ENCODE peak calls at places on chromosomes 12 and 14, in five cellular contexts. R is right lobe of liver; S is CD8-positive, alpha-beta T cell; F is cardiac muscle cell; X is PC-3. D is an unnamed sample. For H3K9me3, the result is how much of the 10 kb centered on the place peaks cover.

GRCh38 chr12:1130164-1130563 is 139.1 kb downstream of the ERC1 start:
- DNase-seq in F (peak), S (no peak), R (peak), X (peak), D (no peak)

GRCh38 chr14:70713096-70713875 is 71.6 kb downstream of the TTC9 start:
- DNase-seq in F (no peak), R (no peak), X (no peak), S (no peak), D (no peak)

GRCh38 chr14:75771614-75772013 is 110.6 kb downstream of the TTLL5 start:
- DNase-seq in F (no peak), R (no peak), X (no peak), S (no peak), D (no peak)

GRCh38 chr14:100651999-100652508 is 64.8 kb upstream of the BEGAIN start:
- DNase-seq in S (no peak), R (peak), X (peak), F (no peak), D (no peak)

GRCh38 chr14:29817767-29818166 is 109.9 kb downstream of the PRKD1 start:
- DNase-seq in X (no peak), S (no peak), F (no peak), R (no peak), D (no peak)

GRCh38 chr14:103391048-103391447 is 5.8 kb downstream of the MARK3 start:
- DNase-seq in S (peak), F (peak), X (peak), R (no peak), D (peak)

GRCh38 chr12:67617619-67618018 is 30.9 kb upstream of the DYRK2 start:
- DNase-seq in X (no peak), F (peak), R (no peak), S (no peak), D (no peak)

GRCh38 chr14:47278233-47278842 is 397.1 kb downstream of the MDGA2 start:
- DNase-seq in X (peak), S (no peak), R (peak), F (peak), D (no peak)

GRCh38 chr12:91139981-91140659 is 28.8 kb upstream of the LUM start:
- DNase-seq in S (no peak), R (no peak), X (peak), F (no peak), D (no peak)

GRCh38 chr12:95859947-95860850 is 1.4 kb downstream of the SNRPF start:
- DNase-seq in X (no peak), S (no peak), R (no peak), F (no peak), D (no peak)

GRCh38 chr12:94621662-94622359 is 28.5 kb downstream of the TMCC3 start:
- DNase-seq in F (no peak), X (peak), R (no peak), S (no peak), D (no peak)

GRCh38 chr14:52153939-52154338 is 85.1 kb upstream of the NID2 start:
- DNase-seq in F (no peak), R (no peak), S (no peak), X (no peak), D (no peak)

GRCh38 chr12:111868676-111869588 is 26.9 kb downstream of the MAPKAPK5 start:
- DNase-seq in X (no peak), S (no peak), R (no peak), F (no peak), D (no peak)

GRCh38 chr14:100391777-100392176 is 68.6 kb downstream of the SLC25A47 start:
- DNase-seq in X (no peak), S (no peak), R (no peak), F (no peak), D (no peak)

GRCh38 chr12:23630524-23630923 is 318.9 kb downstream of the SOX5 start:
- DNase-seq in F (no peak), R (no peak), S (no peak), X (no peak), D (no peak)

GRCh38 chr12:58502857-58503256 is 417.4 kb downstream of the LRIG3 start:
- DNase-seq in R (no peak), X (no peak), S (no peak), F (no peak), D (no peak)

GRCh38 chr12:55716582-55717396 is 943 bp downstream of the BLOC1S1 start:
- DNase-seq in S (no peak), F (no peak), R (no peak), X (peak), D (no peak)

GRCh38 chr14:69945905-69946304 is 66.7 kb downstream of the SMOC1 start:
- DNase-seq in F (no peak), S (no peak), X (no peak), R (no peak), D (no peak)

GRCh38 chr12:108826115-108826806 is 31.1 kb downstream of the SSH1 start:
- DNase-seq in F (no peak), R (peak), S (no peak), X (no peak), D (no peak)

GRCh38 chr12:92899388-92900001 is 29.6 kb downstream of the EEA1 start:
- DNase-seq in X (peak), S (no peak), F (no peak), R (peak), D (no peak)

GRCh38 chr12:115752913-115753726 is 524.4 kb downstream of the MED13L start:
- DNase-seq in X (peak), S (no peak), F (peak), R (no peak), D (no peak)

GRCh38 chr12:93741741-93742085 is 64.5 kb downstream of the CRADD start:
- DNase-seq in X (peak), F (peak), R (no peak), S (peak), D (no peak)

GRCh38 chr14:71594828-71595227 is 337.4 kb upstream of the RGS6 start:
- DNase-seq in S (no peak), X (no peak), R (no peak), F (no peak), D (no peak)

GRCh38 chr14:103550451-103551337 is 11.8 kb downstream of the BAG5 start:
- DNase-seq in X (no peak), F (no peak), S (no peak), R (no peak), D (no peak)

GRCh38 chr12:13126494-13126893 is 23.0 kb upstream of the GSG1 start:
- DNase-seq in S (no peak), R (no peak), X (no peak), F (no peak), D (no peak)

GRCh38 chr14:89600950-89601826 is 184.2 kb upstream of the FOXN3 start:
- DNase-seq in S (no peak), R (no peak), F (peak), X (no peak), D (no peak)

GRCh38 chr14:70735043-70735442 is 74.3 kb downstream of the MAP3K9 start:
- DNase-seq in F (peak), R (no peak), X (no peak), S (no peak), D (no peak)

GRCh38 chr12:47349770-47350408 is 270.1 kb upstream of the AMIGO2 start:
- DNase-seq in S (no peak), R (no peak), F (no peak), X (no peak), D (no peak)

GRCh38 chr14:42130809-42131208 is 524.1 kb downstream of the LRFN5 start:
- DNase-seq in S (no peak), R (no peak), F (no peak), X (peak), D (no peak)

GRCh38 chr14:93214598-93214997 is 7.5 kb downstream of the UBR7 start:
- DNase-seq in R (no peak), S (no peak), F (no peak), X (no peak), D (no peak)

GRCh38 chr12:92648242-92649031 is 54.4 kb upstream of the PLEKHG7 start:
- DNase-seq in R (no peak), F (no peak), S (no peak), X (peak), D (no peak)

GRCh38 chr12:122420471-122421262 is 1.8 kb downstream of the CLIP1 start:
- DNase-seq in X (no peak), F (peak), R (no peak), S (no peak), D (no peak)

GRCh38 chr14:104891121-104891551 is 26.1 kb downstream of the CEP170B start:
- DNase-seq in R (no peak), F (no peak), X (no peak), S (no peak), D (no peak)

GRCh38 chr14:60647837-60648168 is 1.5 kb downstream of the SIX1 start:
- DNase-seq in X (no peak), S (no peak), R (no peak), F (no peak), D (no peak)

GRCh38 chr12:45435945-45436710 is 220.2 kb downstream of the ANO6 start:
- DNase-seq in F (no peak), R (no peak), X (no peak), S (no peak), D (no peak)

GRCh38 chr14:24279301-24280186 is 8.1 kb upstream of the RABGGTA start:
- DNase-seq in X (peak), R (no peak), S (peak), F (no peak), D (peak)

GRCh38 chr12:57622293-57623245 is 10.4 kb downstream of the B4GALNT1 start:
- DNase-seq in R (no peak), X (no peak), F (no peak), S (no peak), D (no peak)

GRCh38 chr12:91023326-91024004 is 18.7 kb upstream of the EPYC start:
- DNase-seq in S (no peak), F (no peak), X (peak), R (no peak), D (no peak)

GRCh38 chr14:44961730-44962572 is at the start of the genes KLHL28 and TOGARAM1:
- DNase-seq in X (peak), S (peak), F (peak), R (peak), D (peak)

GRCh38 chr14:44960646-44961045 is 1.1 kb downstream of the KLHL28 start:
- DNase-seq in S (no peak), R (no peak), F (no peak), X (no peak), D (no peak)

GRCh38 chr14:44963775-44964380 is 1.9 kb downstream of the TOGARAM1 start:
- DNase-seq in R (no peak), X (peak), S (no peak), F (no peak), D (no peak)

GRCh38 chr14:44961151-44961729 is 507 bp downstream of the KLHL28 start:
- DNase-seq in R (peak), F (peak), S (peak), X (peak), D (peak)

GRCh38 chr14:44962573-44963528 is 861 bp downstream of the TOGARAM1 start:
- DNase-seq in R (peak), F (peak), S (no peak), X (peak), D (no peak)
- H3K9me3 ChIP-seq in R (under half), F (under half), S (under half), X (under half), D (under half)

DNA sequence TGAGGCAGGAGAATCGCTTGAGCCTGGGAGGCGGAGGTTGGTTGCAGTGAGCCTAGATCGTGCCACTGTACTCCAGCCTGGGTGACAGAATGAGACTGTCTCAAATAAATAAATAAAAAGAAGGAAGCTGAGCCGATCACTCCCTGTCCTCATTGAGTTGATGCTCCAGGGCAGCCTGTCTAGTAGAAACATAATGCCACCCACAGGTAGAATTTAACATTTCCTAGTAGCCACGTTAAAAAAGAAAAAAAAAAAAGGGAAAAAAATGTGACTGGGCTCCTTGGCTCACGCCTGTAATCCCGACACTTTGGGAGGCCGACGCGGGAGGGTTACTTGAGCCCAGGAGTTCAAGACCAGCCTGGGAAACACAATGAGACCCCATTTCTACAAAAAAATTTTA is 135.7 kb downstream of the SCARB1 start:
- DNase-seq in X (peak), F (no peak), R (no peak), S (no peak), D (no peak)
- TF ChIP-seq CTCF in X (peak), F (no peak), R (peak), S (no peak), D (no peak)

GRCh38 chr12:77968571-77968970 is 137.9 kb downstream of the NAV3 start:
- DNase-seq in F (no peak), X (no peak), R (no peak), S (no peak), D (no peak)
- H3K27ac ChIP-seq in F (no peak), X (no peak), R (no peak), S (no peak), D (no peak)

DNA sequence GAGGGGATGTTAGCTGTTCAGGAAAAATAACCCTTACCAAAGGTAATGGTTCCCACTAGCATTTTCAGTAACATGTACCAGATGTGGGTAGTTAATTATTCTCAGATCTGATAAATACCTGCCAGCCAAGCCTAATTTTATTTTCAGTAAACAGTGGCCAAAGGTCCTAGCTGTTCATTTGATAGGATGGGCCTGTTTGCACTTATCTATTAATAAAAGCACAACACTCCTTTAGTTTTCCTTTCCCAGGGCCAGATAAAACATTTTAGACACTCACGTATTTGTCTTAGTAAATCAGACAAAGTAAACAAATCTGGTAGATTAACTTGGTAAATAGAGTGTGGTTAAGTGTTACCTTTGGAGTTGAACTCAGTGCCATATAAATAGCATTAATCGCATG is 345.1 kb downstream of the RAD51B start:
- DNase-seq in F (no peak), R (no peak), X (peak), S (no peak), D (no peak)
- H3K9me3 ChIP-seq in F (under half), R (under half), X (under half), S (under half), D (under half)